ENCODE peak calls at places on chromosomes 5 and 9, in seven cellular contexts. W is NAMALWA; Q is ACHN; T is cerebellum; H is H54; E is activated CD4-positive, alpha-beta T cell treated with anti-CD3 and anti-CD28 coated beads for 36 hours; D is stromal cell of bone marrow. N is an unnamed sample.
A peak's percentile ranks its signal among the peaks of the same experiment; 100 is the strongest.

GRCh38 chr5:136420168-136420916 is 55.0 kb upstream of the TRPC7 start:
- DNase-seq in E (no peak), W (no peak), D (no peak), Q (no peak), H (no peak), T (no peak), N (no peak)

GRCh38 chr5:11334404-11334803 is 569.8 kb downstream of the CTNND2 start:
- DNase-seq in T (no peak), W (no peak), Q (no peak), D (no peak), E (no peak), H (no peak), N (no peak)

GRCh38 chr5:177554474-177555111 is at the start of gene FAM193B:
- DNase-seq in W (peak; percentile 95), Q (peak; percentile 89), D (peak; percentile 78), H (peak; percentile 96), T (peak; percentile 96), E (peak; percentile 98), N (peak; percentile 96)

GRCh38 chr9:30774326-30774725 is 1610.1 kb upstream of the ACO1 start:
- DNase-seq in Q (no peak), H (no peak), E (peak; percentile 11), D (no peak), T (no peak), W (no peak), N (no peak)

GRCh38 chr9:107816187-107817021 is 326.8 kb upstream of the KLF4 start:
- DNase-seq in W (no peak), E (no peak), Q (no peak), D (no peak), H (no peak), T (no peak), N (no peak)

GRCh38 chr9:32906213-32906612 is 95.2 kb downstream of the APTX start:
- DNase-seq in W (peak; percentile 7), T (no peak), H (no peak), Q (no peak), E (no peak), D (no peak), N (peak; percentile 7)

GRCh38 chr9:124392855-124393460 is 22.3 kb downstream of the PSMB7 start:
- DNase-seq in T (peak; percentile 49), W (no peak), D (peak; percentile 96), H (peak; percentile 88), E (peak; percentile 30), Q (peak; percentile 74), N (no peak)

GRCh38 chr5:37735649-37736347 is 104.0 kb downstream of the GDNF start:
- DNase-seq in H (no peak), T (no peak), Q (peak; percentile 24), W (no peak), D (no peak), E (no peak), N (no peak)

GRCh38 chr5:1479581-1480188 is 34.4 kb upstream of the SLC6A3 start:
- DNase-seq in D (peak; percentile 51), T (no peak), H (peak; percentile 63), E (peak; percentile 65), Q (peak; percentile 23), W (peak; percentile 86), N (peak; percentile 46)

GRCh38 chr5:177431317-177432142 is 5.1 kb downstream of the GRK6 start:
- DNase-seq in T (peak; percentile 59), D (no peak), E (peak; percentile 81), W (peak; percentile 91), H (no peak), Q (no peak), N (peak; percentile 76)

GRCh38 chr5:1112596-1113331 is 901 bp upstream of the SLC12A7 start:
- DNase-seq in Q (no peak), H (no peak), T (no peak), E (no peak), D (no peak), W (peak; percentile 78), N (no peak)

GRCh38 chr9:99030082-99030481 is 74.8 kb upstream of the TGFBR1 start:
- DNase-seq in H (no peak), E (no peak), T (no peak), D (peak; percentile 87), W (no peak), Q (no peak), N (no peak)

GRCh38 chr5:116395178-116395577 is 179.4 kb downstream of the SEMA6A start:
- DNase-seq in T (no peak), D (no peak), H (no peak), Q (no peak), E (no peak), W (no peak), N (no peak)

GRCh38 chr5:96176022-96176421 is 214.4 kb upstream of the ELL2 start:
- DNase-seq in E (no peak), Q (no peak), D (no peak), W (no peak), H (no peak), T (no peak), N (no peak)

GRCh38 chr9:37968228-37968672 is 64.3 kb upstream of the SLC25A51 start:
- DNase-seq in E (no peak), D (peak; percentile 56), Q (no peak), H (no peak), T (no peak), W (no peak), N (peak; percentile 49)

GRCh38 chr9:2916382-2916985 is 72.6 kb upstream of the PUM3 start:
- DNase-seq in E (no peak), H (no peak), T (no peak), W (no peak), D (no peak), Q (no peak), N (no peak)

GRCh38 chr5:151523335-151523734 is 67.8 kb downstream of the FAT2 start:
- DNase-seq in W (peak; percentile 70), E (peak; percentile 67), D (peak; percentile 26), Q (peak; percentile 45), T (peak; percentile 63), H (peak; percentile 76), N (peak; percentile 45)

GRCh38 chr5:67510204-67510603 is 313.6 kb upstream of the CD180 start:
- DNase-seq in D (no peak), E (no peak), H (no peak), T (no peak), Q (no peak), W (no peak), N (no peak)

GRCh38 chr5:76836585-76836984 is 13.2 kb upstream of the S100Z start:
- DNase-seq in W (no peak), D (no peak), Q (no peak), H (no peak), T (no peak), E (no peak), N (no peak)

GRCh38 chr5:58544195-58544594 is 38.7 kb upstream of the RAB3C start:
- DNase-seq in D (no peak), T (no peak), H (no peak), W (no peak), E (no peak), Q (no peak), N (no peak)

GRCh38 chr9:93663877-93664548 is 87.6 kb downstream of the PHF2 start:
- DNase-seq in D (no peak), T (no peak), E (peak; percentile 2), Q (no peak), H (no peak), W (no peak), N (no peak)

GRCh38 chr5:10762776-10763500 is 1.9 kb upstream of the DAP start:
- DNase-seq in H (no peak), D (no peak), W (peak; percentile 93), E (no peak), Q (no peak), T (no peak), N (no peak)

GRCh38 chr9:21432640-21433425 is 7.4 kb upstream of the IFNA1 start:
- DNase-seq in W (peak; percentile 34), D (no peak), Q (no peak), E (no peak), H (no peak), T (no peak), N (no peak)

GRCh38 chr9:132768932-132769894 is 98.9 kb downstream of the GTF3C4 start:
- DNase-seq in Q (peak; percentile 62), E (peak; percentile 82), D (peak; percentile 40), T (peak; percentile 53), H (peak; percentile 65), W (peak; percentile 89), N (peak; percentile 69)

GRCh38 chr5:122458278-122458872 is 146.3 kb downstream of the SNCAIP start:
- DNase-seq in E (no peak), T (no peak), Q (peak; percentile 23), W (peak; percentile 61), D (no peak), H (peak; percentile 10), N (no peak)

GRCh38 chr9:20078246-20078645 is 289.4 kb upstream of the SLC24A2 start:
- DNase-seq in T (no peak), Q (no peak), D (no peak), E (no peak), W (no peak), H (no peak), N (no peak)

GRCh38 chr9:124300312-124300711 is 42.6 kb downstream of the NEK6 start:
- DNase-seq in E (no peak), W (no peak), T (no peak), D (no peak), H (no peak), Q (no peak), N (no peak)

GRCh38 chr5:138972836-138973235 is 97.7 kb upstream of the LRRTM2 start:
- DNase-seq in T (no peak), D (no peak), W (no peak), E (no peak), Q (no peak), H (no peak), N (no peak)

GRCh38 chr9:21028476-21028875 is 3.0 kb downstream of the HACD4 start:
- DNase-seq in H (no peak), Q (no peak), D (no peak), W (no peak), E (no peak), T (no peak), N (no peak)

N was measured in mucosa of descending colon.